ENCODE peak calls at places on chromosomes 7 and 10, in nine cellular contexts. E is endodermal cell, B is GM23248, W is psoas muscle, L is left lung, O is H9, A is heart right ventricle, C is prostate gland, Y is transverse colon. X is an unnamed sample. For H3K4me1, the result is how much of the 10 kb centered on the place peaks cover.

GRCh38 chr10:24793648-24794379 is 70.1 kb upstream of the ARHGAP21 start:
- DNase-seq in E (no peak), B (peak), W (no peak), L (no peak), O (no peak), A (no peak), C (no peak), Y (no peak), X (no peak)

GRCh38 chr10:99595236-99595635 is 25.0 kb downstream of the SLC25A28 start:
- DNase-seq in E (no peak), B (no peak), W (no peak), L (no peak), O (no peak), A (no peak), C (no peak), Y (peak), X (no peak)

GRCh38 chr7:16918288-16918895 is 36.6 kb upstream of the AGR3 start:
- DNase-seq in E (peak), B (peak), W (no peak), L (no peak), O (no peak), A (peak), C (peak), Y (no peak), X (no peak)

GRCh38 chr7:111012152-111012551 is 78.8 kb upstream of the LRRN3 start:
- DNase-seq in E (no peak), B (peak), W (no peak), L (no peak), O (no peak), A (no peak), C (no peak), Y (no peak), X (no peak)

GRCh38 chr7:43584200-43584586 is 1.3 kb downstream of the STK17A start:
- DNase-seq in E (peak), B (peak), W (peak), L (no peak), O (no peak), A (peak), C (peak), Y (peak), X (no peak)

GRCh38 chr10:88489107-88489506 is 94.0 kb downstream of the RNLS start:
- DNase-seq in E (no peak), B (no peak), W (no peak), L (no peak), O (no peak), A (no peak), C (no peak), Y (no peak), X (no peak)

GRCh38 chr10:131032329-131033165 is 279.0 kb downstream of the TCERG1L start:
- DNase-seq in E (no peak), B (no peak), W (no peak), L (no peak), O (no peak), A (no peak), C (no peak), Y (no peak), X (no peak)

GRCh38 chr10:109018892-109019507 is 904.3 kb downstream of the XPNPEP1 start:
- DNase-seq in E (no peak), B (peak), W (no peak), L (no peak), O (no peak), A (no peak), C (no peak), Y (no peak), X (no peak)

GRCh38 chr10:53839437-53840039 is 961.5 kb downstream of the PCDH15 start:
- DNase-seq in E (no peak), B (peak), W (no peak), L (no peak), O (no peak), A (no peak), C (no peak), Y (no peak), X (no peak)

GRCh38 chr7:17989546-17989945 is 38.1 kb downstream of the PRPS1L1 start:
- DNase-seq in E (no peak), B (peak), W (no peak), L (no peak), O (no peak), A (no peak), C (no peak), Y (peak), X (no peak)

GRCh38 chr10:71234970-71235681 is 22.8 kb downstream of the UNC5B start:
- DNase-seq in E (no peak), B (peak), W (peak), L (peak), O (no peak), A (peak), C (no peak), Y (no peak), X (no peak)

GRCh38 chr7:107715531-107715930 is 28.4 kb upstream of the CBLL1 start:
- DNase-seq in E (no peak), B (no peak), W (no peak), L (no peak), O (no peak), A (no peak), C (no peak), Y (no peak), X (no peak)

GRCh38 chr7:28686418-28686800 is 271.7 kb downstream of the TRIL start:
- DNase-seq in E (peak), B (peak), W (no peak), L (no peak), O (peak), A (peak), C (no peak), Y (peak), X (no peak)

GRCh38 chr10:119501690-119502089 is 40.8 kb downstream of the RGS10 start:
- DNase-seq in E (no peak), B (no peak), W (no peak), L (no peak), O (no peak), A (no peak), C (no peak), Y (no peak), X (no peak)

GRCh38 chr7:28586736-28587135 is 174.4 kb downstream of the CREB5 start:
- DNase-seq in E (no peak), B (no peak), W (no peak), L (no peak), O (no peak), A (no peak), C (peak), Y (no peak), X (no peak)

GRCh38 chr7:143490719-143491306 is 13.1 kb downstream of the TAS2R41 start:
- DNase-seq in E (peak), B (peak), W (no peak), L (no peak), O (peak), A (no peak), C (no peak), Y (no peak), X (no peak)

GRCh38 chr10:30384791-30385201 is 35.7 kb upstream of the MTPAP start:
- DNase-seq in E (peak), B (peak), W (no peak), L (no peak), O (peak), A (no peak), C (no peak), Y (no peak), X (no peak)

GRCh38 chr7:98943336-98943735 is 65.0 kb downstream of the TRRAP start:
- DNase-seq in E (no peak), B (no peak), W (no peak), L (no peak), O (no peak), A (no peak), C (no peak), Y (no peak), X (no peak)

GRCh38 chr7:113331155-113331898 is 213.0 kb upstream of the SMIM30 start:
- DNase-seq in E (peak), B (no peak), W (no peak), L (no peak), O (peak), A (peak), C (no peak), Y (no peak), X (no peak)

GRCh38 chr10:87734987-87735827 is 75.5 kb downstream of the PAPSS2 start:
- DNase-seq in E (peak), B (peak), W (no peak), L (no peak), O (peak), A (peak), C (no peak), Y (no peak), X (no peak)

GRCh38 chr10:114751856-114752255 is 69.7 kb upstream of the FHIP2A start:
- DNase-seq in E (no peak), B (peak), W (no peak), L (no peak), O (no peak), A (no peak), C (no peak), Y (no peak), X (no peak)

GRCh38 chr7:15561840-15562239 is at the start of gene AGMO:
- DNase-seq in E (no peak), B (peak), W (peak), L (no peak), O (no peak), A (peak), C (no peak), Y (peak), X (no peak)

GRCh38 chr7:140596751-140597424 is 43.7 kb downstream of the DENND2A start:
- DNase-seq in E (no peak), B (peak), W (no peak), L (no peak), O (no peak), A (no peak), C (no peak), Y (no peak), X (no peak)

GRCh38 chr7:118202056-118202455 is 18.1 kb downstream of the LSM8 start:
- DNase-seq in E (no peak), B (peak), W (no peak), L (no peak), O (no peak), A (no peak), C (no peak), Y (no peak), X (no peak)

GRCh38 chr7:3879337-3880054 is 578.4 kb downstream of the SDK1 start:
- DNase-seq in E (no peak), B (no peak), W (no peak), L (no peak), O (no peak), A (no peak), C (no peak), Y (no peak), X (no peak)

GRCh38 chr10:110311357-110311949 is 6.7 kb upstream of the SMNDC1 start:
- DNase-seq in E (peak), B (peak), W (no peak), L (no peak), O (peak), A (peak), C (no peak), Y (peak), X (no peak)

GRCh38 chr10:50853557-50853956 is 31.9 kb downstream of the A1CF start:
- DNase-seq in E (no peak), B (no peak), W (no peak), L (no peak), O (no peak), A (no peak), C (no peak), Y (no peak), X (no peak)
- H3K4me1 ChIP-seq in E (under half), B (under half), W (under half), L (under half), O (under half), A (under half), C (under half), Y (under half), X (under half)

GRCh38 chr10:103184615-103185014 is 8.5 kb downstream of the NT5C2 start:
- DNase-seq in E (no peak), B (peak), W (no peak), L (no peak), O (no peak), A (no peak), C (peak), Y (no peak), X (no peak)
- H3K4me1 ChIP-seq in E (under half), B (under half), W (half or more), L (under half), O (under half), A (half or more), C (under half), Y (half or more), X (under half)

DNA sequence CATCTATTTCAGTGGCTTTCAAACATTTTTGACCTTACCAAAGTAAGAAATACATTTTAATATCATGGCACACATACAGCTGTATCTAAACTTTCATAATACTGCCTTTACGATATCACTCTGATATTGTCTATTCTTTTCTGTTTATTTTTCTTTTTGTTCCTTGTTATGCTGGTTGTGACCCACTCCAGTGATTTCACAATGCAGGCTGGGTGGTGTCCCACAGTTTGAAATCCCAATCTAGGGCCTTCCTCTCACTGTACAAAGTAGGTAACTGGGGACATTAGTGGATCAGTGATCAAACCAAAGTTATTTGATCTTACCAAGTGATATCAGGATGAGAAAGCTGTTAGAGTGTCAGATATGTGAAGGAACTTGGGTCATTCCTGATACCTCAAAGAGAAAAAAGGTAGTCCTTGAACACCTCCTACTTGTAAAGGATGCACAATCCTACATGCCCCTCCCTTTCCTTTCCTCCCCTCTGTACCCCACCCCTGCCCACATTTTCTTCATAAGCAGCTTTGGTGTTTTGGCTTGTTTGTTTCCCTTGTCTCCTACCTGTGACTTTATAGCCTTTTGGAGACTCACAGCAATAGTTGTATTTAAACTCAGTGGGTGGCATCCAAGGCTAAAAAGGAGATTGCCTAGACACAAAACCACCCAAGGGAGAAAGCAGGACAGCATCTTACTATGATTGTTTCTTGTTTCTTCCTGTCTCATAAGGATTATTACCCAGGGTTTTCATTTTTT is 63.2 kb downstream of the EGFR start:
- DNase-seq in E (no peak), B (peak), W (no peak), L (no peak), O (no peak), A (no peak), C (peak), Y (no peak), X (no peak)
- H3K4me1 ChIP-seq in E (under half), B (under half), W (under half), L (under half), O (under half), A (under half), C (under half), Y (half or more), X (half or more)

GRCh38 chr10:33657154-33657900 is 322.9 kb upstream of the NRP1 start:
- DNase-seq in E (no peak), B (peak), W (no peak), L (no peak), O (no peak), A (peak), C (no peak), Y (no peak), X (no peak)

GRCh38 chr10:33655921-33656320 is 321.5 kb upstream of the NRP1 start:
- DNase-seq in E (no peak), B (no peak), W (no peak), L (no peak), O (no peak), A (no peak), C (no peak), Y (no peak), X (no peak)

GRCh38 chr10:33653584-33654367 is 319.3 kb upstream of the NRP1 start:
- DNase-seq in E (no peak), B (peak), W (no peak), L (no peak), O (no peak), A (no peak), C (no peak), Y (no peak), X (no peak)

GRCh38 chr10:33652870-33653269 is 318.4 kb upstream of the NRP1 start:
- DNase-seq in E (no peak), B (no peak), W (no peak), L (no peak), O (no peak), A (no peak), C (no peak), Y (no peak), X (no peak)

GRCh38 chr10:33655165-33655815 is 320.8 kb upstream of the NRP1 start:
- DNase-seq in E (no peak), B (no peak), W (no peak), L (no peak), O (no peak), A (no peak), C (no peak), Y (no peak), X (no peak)
- H3K4me1 ChIP-seq in E (under half), B (under half), W (under half), L (under half), O (under half), A (under half), C (under half), Y (under half), X (under half)

GRCh38 chr7:70384891-70385290 is 747.1 kb upstream of the GALNT17 start:
- DNase-seq in E (no peak), B (peak), W (no peak), L (no peak), O (no peak), A (no peak), C (no peak), Y (no peak), X (no peak)
- H3K4me1 ChIP-seq in E (under half), B (under half), W (under half), L (under half), O (under half), A (under half), C (under half), Y (under half), X (under half)

DNA sequence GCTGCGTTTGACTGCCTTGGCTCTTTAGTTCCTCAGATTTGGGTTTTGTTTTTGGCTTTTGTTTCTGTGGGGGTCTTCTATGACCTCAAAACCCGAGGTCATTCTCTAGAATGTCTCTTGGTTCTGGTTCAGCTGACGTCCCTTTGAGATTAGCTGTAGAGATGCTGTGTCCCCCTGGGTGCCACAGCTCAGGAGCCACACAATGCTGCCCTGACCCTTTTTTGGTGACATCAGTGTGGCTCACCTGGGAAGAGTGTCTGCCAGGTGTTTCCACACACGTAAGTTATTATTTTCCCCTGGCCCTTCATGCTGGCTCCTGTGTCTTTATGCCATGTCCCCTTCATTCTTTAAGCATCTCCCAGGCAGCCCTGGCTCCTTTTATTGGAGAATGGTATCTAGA is 89.8 kb upstream of the DDC start:
- DNase-seq in E (peak), B (no peak), W (no peak), L (no peak), O (no peak), A (no peak), C (no peak), Y (no peak), X (no peak)
- H3K4me1 ChIP-seq in E (under half), B (under half), W (half or more), L (under half), O (under half), A (half or more), C (under half), Y (half or more), X (under half)

GRCh38 chr7:75630549-75630948 is 108.2 kb downstream of the HIP1 start:
- DNase-seq in E (no peak), B (no peak), W (no peak), L (no peak), O (no peak), A (no peak), C (no peak), Y (no peak), X (no peak)
- H3K4me1 ChIP-seq in E (under half), B (under half), W (under half), L (under half), O (under half), A (under half), C (under half), Y (under half), X (under half)

GRCh38 chr7:919924-920341 is 34.5 kb downstream of the ADAP1 start:
- DNase-seq in E (no peak), B (no peak), W (no peak), L (peak), O (no peak), A (no peak), C (no peak), Y (peak), X (peak)
- H3K4me1 ChIP-seq in E (under half), B (under half), W (under half), L (under half), O (under half), A (under half), C (under half), Y (half or more), X (under half)

GRCh38 chr10:122124808-122125207 is 135.8 kb downstream of the TACC2 start:
- DNase-seq in E (no peak), B (no peak), W (no peak), L (no peak), O (no peak), A (no peak), C (no peak), Y (no peak), X (no peak)

GRCh38 chr10:122130474-122131110 is 140.5 kb upstream of the BTBD16 start:
- DNase-seq in E (no peak), B (no peak), W (no peak), L (no peak), O (no peak), A (no peak), C (no peak), Y (no peak), X (no peak)

GRCh38 chr10:122127943-122128342 is 139.0 kb downstream of the TACC2 start:
- DNase-seq in E (peak), B (peak), W (peak), L (peak), O (no peak), A (peak), C (no peak), Y (no peak), X (no peak)

GRCh38 chr10:122126763-122127659 is 138.0 kb downstream of the TACC2 start:
- DNase-seq in E (peak), B (peak), W (no peak), L (peak), O (peak), A (peak), C (peak), Y (no peak), X (no peak)

DNA sequence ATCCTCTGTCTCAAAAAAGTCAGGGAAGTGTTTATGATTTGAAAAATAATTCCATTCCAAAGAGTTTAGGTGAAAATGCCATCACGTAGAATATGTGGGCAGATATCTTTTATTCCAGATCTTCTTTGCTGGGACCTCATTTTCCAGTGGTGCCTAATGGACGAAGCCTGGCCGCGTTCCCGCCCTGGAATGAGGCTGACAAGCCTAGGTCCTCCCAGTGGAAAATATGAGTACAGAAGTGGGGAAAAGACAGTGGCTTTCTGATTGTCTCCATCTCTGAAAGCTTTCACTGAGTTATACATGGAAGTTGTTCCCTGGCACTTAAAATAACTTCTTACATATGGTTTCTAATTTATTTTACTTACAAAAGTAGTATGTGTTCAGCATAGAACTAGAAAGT is 139.4 kb downstream of the TACC2 start:
- DNase-seq in E (no peak), B (peak), W (peak), L (peak), O (no peak), A (peak), C (no peak), Y (peak), X (no peak)
- H3K4me1 ChIP-seq in E (under half), B (under half), W (half or more), L (under half), O (under half), A (under half), C (under half), Y (under half), X (under half)

X was measured in RWPE2.